ENCODE peak calls at places on chromosomes 6 and 20, in six cellular contexts. Q, J, I, G, K and L are unnamed samples.

GRCh38 chr20:48601798-48602197 is 226.0 kb downstream of the PREX1 start:
- DNase-seq in G (no peak), I (no peak), K (no peak), Q (no peak), J (no peak), L (no peak)

GRCh38 chr6:109454483-109455160 is 950 bp downstream of the MICAL1 start:
- DNase-seq in Q (no peak), I (no peak), J (peak; percentile 42), K (no peak), G (no peak), L (no peak)

GRCh38 chr6:153625089-153625488 is 414.0 kb upstream of the OPRM1 start:
- DNase-seq in Q (peak; percentile 29), J (no peak), I (peak; percentile 17), G (peak; percentile 20), K (peak; percentile 48), L (no peak)

GRCh38 chr6:88381289-88381642 is 215.1 kb upstream of the CNR1 start:
- DNase-seq in K (no peak), I (no peak), G (no peak), J (no peak), Q (no peak), L (no peak)

GRCh38 chr20:42852691-42853090 is 337.0 kb downstream of the PTPRT start:
- DNase-seq in I (no peak), K (no peak), G (no peak), Q (no peak), J (no peak), L (no peak)

GRCh38 chr6:79048611-79049010 is 29.4 kb downstream of the PHIP start:
- DNase-seq in Q (no peak), J (peak; percentile 31), G (peak; percentile 15), K (peak; percentile 44), I (no peak), L (no peak)

GRCh38 chr20:60372822-60373221 is 414.6 kb downstream of the CDH26 start:
- DNase-seq in G (no peak), Q (no peak), K (peak; percentile 23), J (no peak), I (no peak), L (no peak)

GRCh38 chr20:33412484-33412838 is 11.1 kb upstream of the CDK5RAP1 start:
- DNase-seq in J (no peak), K (no peak), Q (no peak), G (no peak), I (no peak), L (no peak)

GRCh38 chr6:112743343-112743742 is 396.2 kb downstream of the RFPL4B start:
- DNase-seq in G (no peak), Q (no peak), I (no peak), J (no peak), K (no peak), L (no peak)

GRCh38 chr6:1778693-1779235 is 169.0 kb downstream of the FOXC1 start:
- DNase-seq in J (no peak), I (peak; percentile 59), G (no peak), Q (no peak), K (no peak), L (no peak)

GRCh38 chr6:157669747-157670216 is 153.3 kb upstream of the SNX9 start:
- DNase-seq in K (peak; percentile 16), J (no peak), Q (peak; percentile 63), G (peak; percentile 60), I (peak; percentile 91), L (peak; percentile 22)

GRCh38 chr6:4295789-4296165 is 160.4 kb upstream of the ECI2 start:
- DNase-seq in G (no peak), K (no peak), I (no peak), J (no peak), Q (no peak), L (no peak)

GRCh38 chr6:35084041-35084491 is 57.1 kb downstream of the TCP11 start:
- DNase-seq in Q (no peak), I (no peak), G (no peak), K (no peak), J (no peak), L (no peak)

GRCh38 chr6:21870071-21870729 is 276.6 kb downstream of the SOX4 start:
- DNase-seq in J (peak; percentile 69), Q (no peak), K (no peak), G (no peak), I (no peak), L (no peak)

GRCh38 chr6:17656644-17657043 is 50.1 kb downstream of the NUP153 start:
- DNase-seq in J (no peak), I (no peak), K (no peak), Q (no peak), G (no peak), L (no peak)

GRCh38 chr6:1525364-1526038 is 84.2 kb upstream of the FOXC1 start:
- DNase-seq in K (no peak), G (no peak), I (no peak), Q (no peak), J (no peak), L (no peak)

GRCh38 chr6:148987982-148988381 is 241.2 kb downstream of the UST start:
- DNase-seq in G (no peak), K (no peak), Q (no peak), J (no peak), I (no peak), L (no peak)

GRCh38 chr20:20070871-20071726 is 18.8 kb downstream of the CFAP61 start:
- DNase-seq in K (no peak), Q (no peak), G (no peak), I (no peak), J (no peak), L (no peak)